ENCODE peak calls at places on chromosomes 4 and X, in nine cellular contexts. I, C, F, M, P, H, V, T and Y are unnamed samples. For H3K4me1, the result is how much of the 10 kb centered on the place peaks cover.

GRCh38 chr4:98092833-98093439 is 50.3 kb downstream of the STPG2 start:
- DNase-seq in I (no peak), C (peak), F (no peak), M (peak), P (no peak), H (peak), V (no peak), T (no peak), Y (no peak)

GRCh38 chr4:177127658-177128057 is 182.0 kb upstream of the NEIL3 start:
- DNase-seq in I (no peak), C (no peak), F (no peak), M (no peak), P (no peak), H (no peak), V (no peak), T (no peak), Y (no peak)

GRCh38 chr4:47278631-47279030 is 184.9 kb downstream of the COMMD8 start:
- DNase-seq in I (no peak), C (no peak), F (no peak), M (no peak), P (no peak), H (no peak), V (no peak), T (no peak), Y (no peak)

GRCh38 chr4:139214039-139214534 is 37.1 kb upstream of the ELF2 start:
- DNase-seq in I (peak), C (no peak), F (no peak), M (peak), P (peak), H (no peak), V (no peak), T (peak), Y (no peak)

GRCh38 chr4:97525236-97525635 is 618.0 kb downstream of the STPG2 start:
- DNase-seq in I (no peak), C (peak), F (no peak), M (no peak), P (no peak), H (no peak), V (no peak), T (no peak), Y (no peak)

GRCh38 chrX:16022580-16023170 is 100.7 kb upstream of the GRPR start:
- DNase-seq in I (no peak), C (peak), F (no peak), M (no peak), P (no peak), H (peak), V (peak), T (no peak), Y (no peak)

GRCh38 chr4:1082215-1083182 is 30.9 kb downstream of the RNF212 start:
- DNase-seq in I (peak), C (peak), F (no peak), M (no peak), P (peak), H (peak), V (no peak), T (peak), Y (peak)

GRCh38 chrX:78331708-78332107 is 4.3 kb upstream of the CYSLTR1 start:
- DNase-seq in I (no peak), C (no peak), F (no peak), M (no peak), P (no peak), H (no peak), V (no peak), T (no peak), Y (no peak)

GRCh38 chrX:44795945-44796450 is 47.8 kb upstream of the DUSP21 start:
- DNase-seq in I (no peak), C (no peak), F (no peak), M (no peak), P (no peak), H (no peak), V (no peak), T (no peak), Y (no peak)

GRCh38 chr4:176277162-176277904 is 8.3 kb upstream of the ASB5 start:
- DNase-seq in I (peak), C (peak), F (peak), M (peak), P (peak), H (peak), V (peak), T (peak), Y (peak)

GRCh38 chrX:112081781-112082482 is 644 bp downstream of the TRPC5 start:
- DNase-seq in I (no peak), C (no peak), F (no peak), M (no peak), P (peak), H (no peak), V (no peak), T (no peak), Y (no peak)

GRCh38 chrX:15866141-15866540 is 11.5 kb upstream of the AP1S2 start:
- DNase-seq in I (no peak), C (no peak), F (no peak), M (no peak), P (no peak), H (no peak), V (no peak), T (no peak), Y (no peak)

GRCh38 chr4:71476240-71476639 is 137.4 kb downstream of the SLC4A4 start:
- DNase-seq in I (no peak), C (no peak), F (no peak), M (no peak), P (no peak), H (no peak), V (no peak), T (no peak), Y (no peak)

GRCh38 chrX:39688576-39689373 is 409.0 kb downstream of the BCOR start:
- DNase-seq in I (peak), C (peak), F (peak), M (no peak), P (peak), H (peak), V (peak), T (peak), Y (no peak)

GRCh38 chrX:111445485-111445884 is 33.5 kb upstream of the DCX start:
- DNase-seq in I (no peak), C (peak), F (no peak), M (peak), P (no peak), H (peak), V (peak), T (no peak), Y (no peak)

GRCh38 chr4:144575181-144575580 is 70.8 kb upstream of the HHIP start:
- DNase-seq in I (no peak), C (peak), F (no peak), M (no peak), P (no peak), H (peak), V (no peak), T (no peak), Y (no peak)

GRCh38 chr4:143025111-143025704 is 159.5 kb upstream of the USP38 start:
- DNase-seq in I (no peak), C (peak), F (no peak), M (no peak), P (peak), H (peak), V (no peak), T (no peak), Y (no peak)

GRCh38 chrX:18994713-18995112 is 10.8 kb upstream of the PHKA2 start:
- DNase-seq in I (no peak), C (peak), F (no peak), M (no peak), P (no peak), H (peak), V (peak), T (no peak), Y (no peak)

GRCh38 chrX:155020591-155020990 is 1.9 kb downstream of the F8 start:
- DNase-seq in I (no peak), C (no peak), F (no peak), M (no peak), P (no peak), H (no peak), V (no peak), T (no peak), Y (no peak)

GRCh38 chrX:63809158-63809557 is 24.1 kb upstream of the ARHGEF9 start:
- DNase-seq in I (no peak), C (no peak), F (no peak), M (no peak), P (no peak), H (no peak), V (no peak), T (no peak), Y (no peak)

GRCh38 chr4:140019619-140020367 is 134.2 kb downstream of the MAML3 start:
- DNase-seq in I (no peak), C (no peak), F (no peak), M (no peak), P (no peak), H (no peak), V (no peak), T (no peak), Y (no peak)

GRCh38 chrX:34638116-34638515 is 19.0 kb downstream of the TMEM47 start:
- DNase-seq in I (peak), C (peak), F (no peak), M (peak), P (no peak), H (peak), V (peak), T (no peak), Y (no peak)

GRCh38 chrX:13646154-13646549 is 6.8 kb upstream of the TCEANC start:
- DNase-seq in I (peak), C (peak), F (peak), M (peak), P (peak), H (peak), V (peak), T (no peak), Y (no peak)

GRCh38 chr4:38113551-38113950 is 153.4 kb downstream of the PTTG2 start:
- DNase-seq in I (no peak), C (no peak), F (no peak), M (no peak), P (no peak), H (no peak), V (no peak), T (no peak), Y (no peak)
- H3K27ac ChIP-seq in I (no peak), C (peak), F (no peak), M (no peak), P (no peak), H (no peak), V (no peak), T (no peak), Y (no peak)

DNA sequence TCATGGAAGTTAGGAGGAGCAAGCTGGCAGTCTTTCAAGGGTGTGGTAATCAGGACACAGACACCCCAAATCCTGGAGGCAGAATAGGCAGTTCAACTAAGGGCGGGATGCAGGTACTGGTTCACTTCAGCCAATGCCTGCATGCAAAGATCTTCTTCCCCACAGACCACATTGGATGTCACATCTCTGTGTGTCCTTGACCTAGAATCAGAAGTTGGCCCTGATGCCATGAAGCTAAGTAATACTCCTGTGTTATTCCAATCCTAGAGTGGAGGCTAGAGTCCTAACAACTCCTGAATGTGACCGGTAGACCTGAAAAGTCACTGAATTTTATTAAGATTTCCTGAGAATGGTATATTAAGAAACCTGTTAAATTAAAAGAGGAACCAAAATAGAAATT is 165.5 kb downstream of the DMD start:
- DNase-seq in I (no peak), C (no peak), F (no peak), M (no peak), P (no peak), H (no peak), V (no peak), T (no peak), Y (no peak)
- H3K4me1 ChIP-seq in I (under half), C (under half), F (under half), M (under half), P (under half), H (under half), V (under half), T (under half), Y (under half)

DNA sequence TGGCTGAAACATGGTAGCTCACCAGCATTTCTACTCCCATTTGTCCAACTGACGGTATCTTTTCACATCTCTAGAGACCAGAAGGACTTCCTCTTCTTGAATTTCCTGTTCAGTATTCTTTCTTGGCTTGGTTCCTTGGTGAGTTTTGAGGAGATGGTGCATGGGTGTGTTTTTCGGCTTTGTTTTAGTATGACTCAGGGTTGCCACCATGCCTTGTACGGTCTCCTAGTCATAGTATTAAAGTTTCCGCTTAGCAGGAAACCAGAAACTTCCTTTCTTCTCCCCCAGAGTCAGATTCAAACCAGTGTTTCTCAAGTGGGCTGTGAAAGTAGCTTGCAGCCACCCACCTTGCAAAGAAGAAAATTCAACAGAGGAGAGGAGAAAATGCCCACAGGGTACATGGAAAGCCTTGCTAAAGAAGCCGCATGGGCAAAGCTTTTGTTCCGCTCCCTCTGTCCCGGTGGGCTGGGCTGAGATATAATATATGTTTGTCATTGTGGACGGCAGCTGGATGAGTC is 5.7 kb downstream of the CD99 start:
- DNase-seq in I (no peak), C (peak), F (no peak), M (peak), P (no peak), H (peak), V (peak), T (no peak), Y (no peak)
- H3K27ac ChIP-seq in I (peak), C (peak), F (no peak), M (peak), P (no peak), H (peak), V (peak), T (peak), Y (peak)

GRCh38 chr4:114926508-114926907 is 186.9 kb downstream of the NDST4 start:
- DNase-seq in I (no peak), C (no peak), F (no peak), M (no peak), P (no peak), H (no peak), V (no peak), T (no peak), Y (no peak)

GRCh38 chr4:114922582-114922912 is 190.9 kb downstream of the NDST4 start:
- DNase-seq in I (no peak), C (no peak), F (no peak), M (no peak), P (no peak), H (no peak), V (no peak), T (no peak), Y (no peak)

GRCh38 chr4:114924311-114924710 is 189.1 kb downstream of the NDST4 start:
- DNase-seq in I (no peak), C (no peak), F (no peak), M (no peak), P (peak), H (no peak), V (no peak), T (no peak), Y (no peak)

GRCh38 chr4:114921191-114921590 is 192.2 kb downstream of the NDST4 start:
- DNase-seq in I (no peak), C (no peak), F (no peak), M (no peak), P (no peak), H (no peak), V (no peak), T (no peak), Y (no peak)

GRCh38 chr4:114921790-114922581 is 191.4 kb downstream of the NDST4 start:
- DNase-seq in I (no peak), C (no peak), F (no peak), M (no peak), P (peak), H (no peak), V (no peak), T (no peak), Y (no peak)
- H3K4me1 ChIP-seq in I (under half), C (under half), F (under half), M (under half), P (under half), H (under half), V (under half), T (under half), Y (under half)

DNA sequence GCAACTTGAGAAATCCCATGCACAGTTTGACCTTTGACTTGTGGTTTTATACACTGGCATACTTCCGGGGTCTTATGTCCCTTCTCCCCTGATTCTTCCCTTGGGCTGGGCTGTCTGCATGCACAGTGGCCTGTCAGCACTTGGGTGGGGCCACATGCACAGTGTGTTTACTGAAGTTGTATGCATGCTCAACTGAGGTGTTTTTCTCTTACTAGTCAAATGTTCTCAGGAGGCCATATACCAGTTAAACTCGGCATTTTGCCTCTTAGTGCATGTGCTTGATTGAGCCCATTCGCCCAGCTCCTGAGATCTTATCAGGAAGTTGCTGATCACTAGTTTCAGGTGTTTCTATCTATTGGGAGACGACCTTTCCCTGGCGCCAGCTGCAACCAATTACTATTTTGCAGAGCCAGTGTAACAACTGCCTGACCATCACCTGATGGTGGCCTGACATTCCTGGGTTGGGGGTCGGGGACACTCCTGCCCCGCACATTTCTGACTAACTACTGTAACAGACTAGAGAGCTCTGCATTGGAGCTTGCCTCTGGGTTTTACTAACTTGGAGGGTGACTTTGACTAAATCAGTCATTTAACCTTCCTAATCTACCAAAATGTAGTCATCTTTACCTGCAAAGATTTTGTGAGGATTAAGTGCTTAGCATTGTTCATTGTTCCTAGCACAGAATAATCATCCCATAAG is 37.4 kb upstream of the ABCG2 start:
- DNase-seq in I (no peak), C (no peak), F (no peak), M (no peak), P (peak), H (no peak), V (no peak), T (no peak), Y (no peak)
- H3K27ac ChIP-seq in I (no peak), C (no peak), F (no peak), M (no peak), P (peak), H (no peak), V (no peak), T (no peak), Y (no peak)

DNA sequence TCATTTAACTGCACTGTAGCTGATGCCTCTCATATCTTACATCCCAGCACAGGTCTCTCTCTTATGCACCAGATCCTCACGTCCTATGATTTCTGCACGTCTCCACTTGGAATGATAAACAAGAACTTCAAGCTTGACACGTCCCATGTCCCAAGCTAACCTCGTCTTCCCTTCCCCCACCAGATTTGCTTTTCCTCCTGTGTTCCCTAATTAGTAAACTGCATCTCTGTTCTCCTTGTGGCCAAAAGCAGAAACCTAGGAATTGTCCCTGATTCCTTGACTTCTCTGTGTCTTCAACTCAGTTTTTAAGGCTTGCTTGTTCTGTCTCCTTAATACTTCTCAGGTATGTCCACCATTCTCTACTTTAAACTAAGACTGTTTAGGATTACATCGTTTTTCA is 171.9 kb downstream of the BMPR1B start:
- DNase-seq in I (no peak), C (no peak), F (no peak), M (no peak), P (no peak), H (no peak), V (no peak), T (no peak), Y (no peak)
- H3K4me1 ChIP-seq in I (under half), C (under half), F (under half), M (under half), P (under half), H (under half), V (under half), T (under half), Y (under half)